ENCODE peak calls at places on chromosomes 7 and 10, in eight cellular contexts. One of them, this sample, is unnamed.

GRCh38 chr7:92071032-92071431 is 63.2 kb downstream of the CYP51A1 start:
- DNase-seq in AG20443: no peak
- DNase-seq in GM23338: no peak
- DNase-seq in activated CD4-positive, alpha-beta T cell treated with anti-CD3 and anti-CD28 coated beads, Interleukin-2, amount 50 U/mL, for 4 hours: no peak
- DNase-seq in NCI-H2029: no peak
- DNase-seq in colonic mucosa: peak
- DNase-seq in NCI-H774: no peak
- DNase-seq in effector CD4-positive, alpha-beta T cell: no peak
- DNase-seq in this sample: no peak

GRCh38 chr10:43206391-43207235 is 60.3 kb downstream of the RASGEF1A start:
- DNase-seq in AG20443: no peak
- DNase-seq in GM23338: no peak
- DNase-seq in activated CD4-positive, alpha-beta T cell treated with anti-CD3 and anti-CD28 coated beads, Interleukin-2, amount 50 U/mL, for 4 hours: no peak
- DNase-seq in NCI-H2029: no peak
- DNase-seq in colonic mucosa: no peak
- DNase-seq in NCI-H774: no peak
- DNase-seq in effector CD4-positive, alpha-beta T cell: no peak
- DNase-seq in this sample: no peak

GRCh38 chr10:52986120-52986519 is 213.5 kb upstream of the MBL2 start:
- DNase-seq in AG20443: no peak
- DNase-seq in GM23338: no peak
- DNase-seq in activated CD4-positive, alpha-beta T cell treated with anti-CD3 and anti-CD28 coated beads, Interleukin-2, amount 50 U/mL, for 4 hours: no peak
- DNase-seq in NCI-H2029: no peak
- DNase-seq in colonic mucosa: no peak
- DNase-seq in NCI-H774: no peak
- DNase-seq in effector CD4-positive, alpha-beta T cell: no peak
- DNase-seq in this sample: no peak

GRCh38 chr7:99579956-99580777 is 17.9 kb upstream of the TMEM225B start:
- DNase-seq in AG20443: peak
- DNase-seq in GM23338: peak
- DNase-seq in activated CD4-positive, alpha-beta T cell treated with anti-CD3 and anti-CD28 coated beads, Interleukin-2, amount 50 U/mL, for 4 hours: peak
- DNase-seq in NCI-H2029: no peak
- DNase-seq in colonic mucosa: peak
- DNase-seq in NCI-H774: no peak
- DNase-seq in effector CD4-positive, alpha-beta T cell: peak
- DNase-seq in this sample: peak

GRCh38 chr7:139991267-139991666 is 71.5 kb downstream of the PARP12 start:
- DNase-seq in AG20443: no peak
- DNase-seq in GM23338: no peak
- DNase-seq in activated CD4-positive, alpha-beta T cell treated with anti-CD3 and anti-CD28 coated beads, Interleukin-2, amount 50 U/mL, for 4 hours: no peak
- DNase-seq in NCI-H2029: no peak
- DNase-seq in colonic mucosa: no peak
- DNase-seq in NCI-H774: no peak
- DNase-seq in effector CD4-positive, alpha-beta T cell: no peak
- DNase-seq in this sample: no peak

GRCh38 chr10:44557596-44558191 is 172.8 kb upstream of the CXCL12 start:
- DNase-seq in AG20443: peak
- DNase-seq in GM23338: no peak
- DNase-seq in activated CD4-positive, alpha-beta T cell treated with anti-CD3 and anti-CD28 coated beads, Interleukin-2, amount 50 U/mL, for 4 hours: no peak
- DNase-seq in NCI-H2029: no peak
- DNase-seq in colonic mucosa: no peak
- DNase-seq in NCI-H774: no peak
- DNase-seq in effector CD4-positive, alpha-beta T cell: no peak
- DNase-seq in this sample: no peak

GRCh38 chr7:22351329-22351692 is 5.6 kb downstream of the RAPGEF5 start:
- DNase-seq in AG20443: no peak
- DNase-seq in GM23338: no peak
- DNase-seq in activated CD4-positive, alpha-beta T cell treated with anti-CD3 and anti-CD28 coated beads, Interleukin-2, amount 50 U/mL, for 4 hours: no peak
- DNase-seq in NCI-H2029: no peak
- DNase-seq in colonic mucosa: no peak
- DNase-seq in NCI-H774: no peak
- DNase-seq in effector CD4-positive, alpha-beta T cell: no peak
- DNase-seq in this sample: no peak

GRCh38 chr7:148868378-148868674 is 15.8 kb downstream of the EZH2 start:
- DNase-seq in AG20443: no peak
- DNase-seq in GM23338: no peak
- DNase-seq in activated CD4-positive, alpha-beta T cell treated with anti-CD3 and anti-CD28 coated beads, Interleukin-2, amount 50 U/mL, for 4 hours: no peak
- DNase-seq in NCI-H2029: no peak
- DNase-seq in colonic mucosa: no peak
- DNase-seq in NCI-H774: no peak
- DNase-seq in effector CD4-positive, alpha-beta T cell: no peak
- DNase-seq in this sample: no peak

GRCh38 chr7:44738031-44738730 is 10.5 kb upstream of the ZMIZ2 start:
- DNase-seq in AG20443: no peak
- DNase-seq in GM23338: no peak
- DNase-seq in activated CD4-positive, alpha-beta T cell treated with anti-CD3 and anti-CD28 coated beads, Interleukin-2, amount 50 U/mL, for 4 hours: no peak
- DNase-seq in NCI-H2029: no peak
- DNase-seq in colonic mucosa: no peak
- DNase-seq in NCI-H774: no peak
- DNase-seq in effector CD4-positive, alpha-beta T cell: no peak
- DNase-seq in this sample: no peak

GRCh38 chr7:151168787-151169162 is 1.3 kb upstream of the GBX1 start:
- DNase-seq in AG20443: no peak
- DNase-seq in GM23338: no peak
- DNase-seq in activated CD4-positive, alpha-beta T cell treated with anti-CD3 and anti-CD28 coated beads, Interleukin-2, amount 50 U/mL, for 4 hours: no peak
- DNase-seq in NCI-H2029: no peak
- DNase-seq in colonic mucosa: no peak
- DNase-seq in NCI-H774: no peak
- DNase-seq in effector CD4-positive, alpha-beta T cell: no peak
- DNase-seq in this sample: no peak

This sample was measured in activated CD4-positive, CD25-positive, alpha-beta regulatory T cell treated with anti-CD3 and anti-CD28 coated beads, Interleukin-2, amount 50 U/mL, for 16 hours.